ENCODE peak calls at places on chromosomes 7 and 10, in five cellular contexts. One of them, this sample, is unnamed.

GRCh38 chr7:112452102-112452888 is 2.0 kb downstream of the IFRD1 start:
- DNase-seq in fibroblast of pulmonary artery: peak
- DNase-seq in fibroblast of lung: peak
- DNase-seq in foreskin fibroblast: peak
- DNase-seq in GM13977: peak
- DNase-seq in this sample: peak

GRCh38 chr10:83539528-83540308 is 599.6 kb upstream of the GHITM start:
- DNase-seq in fibroblast of pulmonary artery: peak
- DNase-seq in fibroblast of lung: peak
- DNase-seq in foreskin fibroblast: no peak
- DNase-seq in GM13977: no peak
- DNase-seq in this sample: no peak

GRCh38 chr10:127196227-127196954 is at the start of gene INSYN2A:
- DNase-seq in fibroblast of pulmonary artery: peak
- DNase-seq in fibroblast of lung: peak
- DNase-seq in foreskin fibroblast: peak
- DNase-seq in GM13977: no peak
- DNase-seq in this sample: peak

GRCh38 chr7:70764004-70764691 is 367.8 kb upstream of the GALNT17 start:
- DNase-seq in fibroblast of pulmonary artery: no peak
- DNase-seq in fibroblast of lung: no peak
- DNase-seq in foreskin fibroblast: no peak
- DNase-seq in GM13977: peak
- DNase-seq in this sample: no peak

GRCh38 chr10:26412932-26413331 is 25.2 kb upstream of the APBB1IP start:
- DNase-seq in fibroblast of pulmonary artery: no peak
- DNase-seq in fibroblast of lung: no peak
- DNase-seq in foreskin fibroblast: no peak
- DNase-seq in GM13977: no peak
- DNase-seq in this sample: no peak

GRCh38 chr10:3197354-3198003 is 24.9 kb upstream of the PITRM1 start:
- DNase-seq in fibroblast of pulmonary artery: peak
- DNase-seq in fibroblast of lung: peak
- DNase-seq in foreskin fibroblast: peak
- DNase-seq in GM13977: peak
- DNase-seq in this sample: peak

GRCh38 chr10:50501899-50502556 is 121.7 kb downstream of the SGMS1 start:
- DNase-seq in fibroblast of pulmonary artery: peak
- DNase-seq in fibroblast of lung: no peak
- DNase-seq in foreskin fibroblast: no peak
- DNase-seq in GM13977: no peak
- DNase-seq in this sample: no peak

GRCh38 chr10:21535494-21535818 is 1.4 kb downstream of the MLLT10 start:
- DNase-seq in fibroblast of pulmonary artery: no peak
- DNase-seq in fibroblast of lung: peak
- DNase-seq in foreskin fibroblast: no peak
- DNase-seq in GM13977: no peak
- DNase-seq in this sample: no peak

GRCh38 chr7:73850781-73851207 is 8.5 kb upstream of the METTL27 start:
- DNase-seq in fibroblast of pulmonary artery: peak
- DNase-seq in fibroblast of lung: peak
- DNase-seq in foreskin fibroblast: peak
- DNase-seq in GM13977: no peak
- DNase-seq in this sample: peak

GRCh38 chr10:5764422-5765297 is 48.6 kb downstream of the GDI2 start:
- DNase-seq in fibroblast of pulmonary artery: no peak
- DNase-seq in fibroblast of lung: no peak
- DNase-seq in foreskin fibroblast: no peak
- DNase-seq in GM13977: no peak
- DNase-seq in this sample: no peak

GRCh38 chr7:232571-233455 is 40.4 kb downstream of the FAM20C start:
- DNase-seq in fibroblast of pulmonary artery: peak
- DNase-seq in fibroblast of lung: peak
- DNase-seq in foreskin fibroblast: peak
- DNase-seq in GM13977: no peak
- DNase-seq in this sample: peak

GRCh38 chr7:51029586-51030230 is 247.0 kb upstream of the GRB10 start:
- DNase-seq in fibroblast of pulmonary artery: peak
- DNase-seq in fibroblast of lung: peak
- DNase-seq in foreskin fibroblast: peak
- DNase-seq in GM13977: no peak
- DNase-seq in this sample: peak

GRCh38 chr7:128164955-128165670 is 76.0 kb upstream of the LEP start:
- DNase-seq in fibroblast of pulmonary artery: no peak
- DNase-seq in fibroblast of lung: no peak
- DNase-seq in foreskin fibroblast: no peak
- DNase-seq in GM13977: no peak
- DNase-seq in this sample: no peak

GRCh38 chr7:7219216-7219615 is 36.9 kb downstream of the C1GALT1 start:
- DNase-seq in fibroblast of pulmonary artery: peak
- DNase-seq in fibroblast of lung: no peak
- DNase-seq in foreskin fibroblast: peak
- DNase-seq in GM13977: no peak
- DNase-seq in this sample: no peak

GRCh38 chr7:2510909-2511768 is 8.4 kb upstream of the LFNG start:
- DNase-seq in fibroblast of pulmonary artery: no peak
- DNase-seq in fibroblast of lung: no peak
- DNase-seq in foreskin fibroblast: no peak
- DNase-seq in GM13977: peak
- DNase-seq in this sample: no peak

GRCh38 chr10:102781089-102781920 is 37.6 kb downstream of the WBP1L start:
- DNase-seq in fibroblast of pulmonary artery: peak
- DNase-seq in fibroblast of lung: no peak
- DNase-seq in foreskin fibroblast: no peak
- DNase-seq in GM13977: no peak
- DNase-seq in this sample: no peak

GRCh38 chr7:41855798-41856197 is 152.9 kb upstream of the INHBA start:
- DNase-seq in fibroblast of pulmonary artery: peak
- DNase-seq in fibroblast of lung: peak
- DNase-seq in foreskin fibroblast: peak
- DNase-seq in GM13977: no peak
- DNase-seq in this sample: no peak

GRCh38 chr10:28922127-28922526 is 244.8 kb downstream of the BAMBI start:
- DNase-seq in fibroblast of pulmonary artery: no peak
- DNase-seq in fibroblast of lung: peak
- DNase-seq in foreskin fibroblast: no peak
- DNase-seq in GM13977: no peak
- DNase-seq in this sample: peak

GRCh38 chr10:18332484-18332883 is 192.3 kb downstream of the CACNB2 start:
- DNase-seq in fibroblast of pulmonary artery: no peak
- DNase-seq in fibroblast of lung: no peak
- DNase-seq in foreskin fibroblast: no peak
- DNase-seq in GM13977: no peak
- DNase-seq in this sample: no peak

GRCh38 chr10:62613429-62613828 is 191.1 kb upstream of the ADO start:
- DNase-seq in fibroblast of pulmonary artery: peak
- DNase-seq in fibroblast of lung: peak
- DNase-seq in foreskin fibroblast: no peak
- DNase-seq in GM13977: no peak
- DNase-seq in this sample: no peak

GRCh38 chr7:106049139-106049725 is 62.9 kb downstream of the SYPL1 start:
- DNase-seq in fibroblast of pulmonary artery: no peak
- DNase-seq in fibroblast of lung: no peak
- DNase-seq in foreskin fibroblast: no peak
- DNase-seq in GM13977: no peak
- DNase-seq in this sample: no peak

GRCh38 chr7:108270385-108270784 is 140.2 kb upstream of the LAMB4 start:
- DNase-seq in fibroblast of pulmonary artery: no peak
- DNase-seq in fibroblast of lung: peak
- DNase-seq in foreskin fibroblast: no peak
- DNase-seq in GM13977: peak
- DNase-seq in this sample: no peak

GRCh38 chr10:103193820-103194529 is 903 bp upstream of the NT5C2 start:
- DNase-seq in fibroblast of pulmonary artery: peak
- DNase-seq in fibroblast of lung: peak
- DNase-seq in foreskin fibroblast: no peak
- DNase-seq in GM13977: no peak
- DNase-seq in this sample: no peak

GRCh38 chr7:57646219-57646900 is 196.4 kb downstream of the ZNF716 start:
- DNase-seq in fibroblast of pulmonary artery: no peak
- DNase-seq in fibroblast of lung: no peak
- DNase-seq in foreskin fibroblast: no peak
- DNase-seq in GM13977: peak
- DNase-seq in this sample: no peak

GRCh38 chr10:52778511-52779392 is 6.2 kb upstream of the MBL2 start:
- DNase-seq in fibroblast of pulmonary artery: peak
- DNase-seq in fibroblast of lung: peak
- DNase-seq in foreskin fibroblast: no peak
- DNase-seq in GM13977: no peak
- DNase-seq in this sample: peak

GRCh38 chr10:35126062-35126529 is 550 bp upstream of the CREM start:
- DNase-seq in fibroblast of pulmonary artery: no peak
- DNase-seq in fibroblast of lung: peak
- DNase-seq in foreskin fibroblast: no peak
- DNase-seq in GM13977: no peak
- DNase-seq in this sample: no peak

GRCh38 chr7:156219307-156220077 is 407.2 kb upstream of the SHH start:
- DNase-seq in fibroblast of pulmonary artery: no peak
- DNase-seq in fibroblast of lung: no peak
- DNase-seq in foreskin fibroblast: no peak
- DNase-seq in GM13977: no peak
- DNase-seq in this sample: no peak

GRCh38 chr10:30705625-30706149 is 76.1 kb upstream of the LYZL2 start:
- DNase-seq in fibroblast of pulmonary artery: no peak
- DNase-seq in fibroblast of lung: no peak
- DNase-seq in foreskin fibroblast: no peak
- DNase-seq in GM13977: no peak
- DNase-seq in this sample: no peak

GRCh38 chr10:30709700-30710358 is 80.3 kb upstream of the LYZL2 start:
- DNase-seq in fibroblast of pulmonary artery: no peak
- DNase-seq in fibroblast of lung: no peak
- DNase-seq in foreskin fibroblast: no peak
- DNase-seq in GM13977: no peak
- DNase-seq in this sample: no peak

GRCh38 chr10:30705086-30705624 is 75.6 kb upstream of the LYZL2 start:
- DNase-seq in fibroblast of pulmonary artery: no peak
- DNase-seq in fibroblast of lung: no peak
- DNase-seq in foreskin fibroblast: no peak
- DNase-seq in GM13977: no peak
- DNase-seq in this sample: no peak

GRCh38 chr10:30708234-30708633 is 78.7 kb upstream of the LYZL2 start:
- DNase-seq in fibroblast of pulmonary artery: no peak
- DNase-seq in fibroblast of lung: no peak
- DNase-seq in foreskin fibroblast: no peak
- DNase-seq in GM13977: no peak
- DNase-seq in this sample: no peak

GRCh38 chr10:30709229-30709628 is 79.7 kb upstream of the LYZL2 start:
- DNase-seq in fibroblast of pulmonary artery: no peak
- DNase-seq in fibroblast of lung: no peak
- DNase-seq in foreskin fibroblast: no peak
- DNase-seq in GM13977: no peak
- DNase-seq in this sample: no peak
- TF ChIP-seq CTCF in fibroblast of pulmonary artery: peak
- TF ChIP-seq CTCF in fibroblast of lung: no peak
- TF ChIP-seq CTCF in foreskin fibroblast: no peak
- TF ChIP-seq CTCF in GM13977: peak
- TF ChIP-seq CTCF in this sample: peak

DNA sequence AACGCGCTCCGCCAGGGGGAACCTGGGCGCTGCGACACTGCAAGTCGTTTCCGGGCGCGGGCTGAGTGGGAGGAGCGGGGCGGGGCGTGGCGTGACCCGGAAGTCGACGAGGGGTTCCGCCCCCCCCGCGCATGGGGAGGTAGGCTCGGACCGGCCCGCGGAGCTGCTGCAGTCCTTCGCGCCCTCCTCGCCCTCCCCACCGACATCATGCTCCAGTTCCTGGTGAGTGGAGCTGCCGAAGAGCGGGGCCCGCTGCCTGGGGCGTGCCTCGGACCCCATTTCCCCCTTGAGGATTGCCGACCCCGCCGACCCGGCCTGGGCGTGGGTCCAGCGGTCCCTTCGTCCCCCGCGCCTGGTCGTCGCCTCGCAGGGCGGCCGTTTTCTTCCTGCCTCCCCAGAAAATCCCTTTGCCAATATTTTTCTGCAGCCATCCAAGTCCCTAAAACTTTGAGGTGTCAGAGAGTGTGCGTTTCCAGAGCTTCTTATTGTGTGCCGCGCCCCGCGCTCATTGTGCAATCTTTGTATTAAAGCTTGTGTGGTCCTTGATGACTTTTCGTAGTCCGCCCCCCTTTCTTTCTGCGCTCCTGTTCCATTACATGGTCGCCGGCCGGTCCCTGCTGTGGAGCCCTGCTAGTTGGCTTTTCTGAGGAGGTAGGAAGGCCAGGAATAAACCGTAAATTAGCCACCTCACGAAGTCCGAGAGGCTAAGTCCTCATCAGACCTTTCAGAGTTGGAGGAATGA is at the start of gene STMP1:
- DNase-seq in fibroblast of pulmonary artery: peak
- DNase-seq in fibroblast of lung: peak
- DNase-seq in foreskin fibroblast: peak
- DNase-seq in GM13977: peak
- DNase-seq in this sample: peak
- TF ChIP-seq CTCF in fibroblast of pulmonary artery: peak
- TF ChIP-seq CTCF in fibroblast of lung: peak
- TF ChIP-seq CTCF in foreskin fibroblast: peak
- TF ChIP-seq CTCF in GM13977: peak
- TF ChIP-seq CTCF in this sample: peak

GRCh38 chr7:87202705-87203104 is 16.8 kb downstream of the TMEM243 start:
- DNase-seq in fibroblast of pulmonary artery: no peak
- DNase-seq in fibroblast of lung: no peak
- DNase-seq in foreskin fibroblast: no peak
- DNase-seq in GM13977: no peak
- DNase-seq in this sample: no peak
- TF ChIP-seq CTCF in fibroblast of pulmonary artery: no peak
- TF ChIP-seq CTCF in fibroblast of lung: no peak
- TF ChIP-seq CTCF in foreskin fibroblast: no peak
- TF ChIP-seq CTCF in GM13977: no peak
- TF ChIP-seq CTCF in this sample: no peak

GRCh38 chr10:125125951-125126735 is 34.2 kb downstream of the CTBP2 start:
- DNase-seq in fibroblast of pulmonary artery: no peak
- DNase-seq in fibroblast of lung: no peak
- DNase-seq in foreskin fibroblast: no peak
- DNase-seq in GM13977: no peak
- DNase-seq in this sample: no peak

GRCh38 chr10:125124114-125124486 is 36.3 kb downstream of the CTBP2 start:
- DNase-seq in fibroblast of pulmonary artery: no peak
- DNase-seq in fibroblast of lung: no peak
- DNase-seq in foreskin fibroblast: no peak
- DNase-seq in GM13977: no peak
- DNase-seq in this sample: no peak

GRCh38 chr10:125127110-125127509 is 33.3 kb downstream of the CTBP2 start:
- DNase-seq in fibroblast of pulmonary artery: no peak
- DNase-seq in fibroblast of lung: no peak
- DNase-seq in foreskin fibroblast: no peak
- DNase-seq in GM13977: no peak
- DNase-seq in this sample: no peak

GRCh38 chr10:125123363-125124113 is 36.8 kb downstream of the CTBP2 start:
- DNase-seq in fibroblast of pulmonary artery: peak
- DNase-seq in fibroblast of lung: peak
- DNase-seq in foreskin fibroblast: peak
- DNase-seq in GM13977: no peak
- DNase-seq in this sample: peak

DNA sequence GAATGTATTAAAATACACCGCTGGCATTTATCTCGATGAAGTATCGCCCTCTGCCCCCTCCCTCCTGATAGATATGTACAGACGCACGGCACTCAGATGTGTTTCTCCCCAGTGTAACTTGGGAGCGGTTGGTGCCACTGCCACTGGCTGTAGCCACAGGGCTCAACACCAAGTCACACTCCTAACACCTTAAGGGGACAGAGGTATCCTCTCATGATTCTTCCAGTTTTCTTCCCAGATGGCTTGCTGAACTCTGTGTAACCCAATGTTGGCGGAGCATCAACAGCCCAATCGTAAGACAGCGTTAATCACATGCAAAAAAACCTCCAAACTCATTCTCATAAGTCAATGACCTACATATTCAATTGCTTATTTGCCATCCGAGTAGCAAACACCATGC is 35.5 kb downstream of the CTBP2 start:
- DNase-seq in fibroblast of pulmonary artery: no peak
- DNase-seq in fibroblast of lung: peak
- DNase-seq in foreskin fibroblast: peak
- DNase-seq in GM13977: no peak
- DNase-seq in this sample: no peak
- TF ChIP-seq CTCF in fibroblast of pulmonary artery: no peak
- TF ChIP-seq CTCF in fibroblast of lung: no peak
- TF ChIP-seq CTCF in foreskin fibroblast: no peak
- TF ChIP-seq CTCF in GM13977: no peak
- TF ChIP-seq CTCF in this sample: no peak

This sample was measured in HFFc6.